ENCODE peak calls at places on chromosome 7, in eight cellular contexts. E, Y, D, I, T, R, H and Q are unnamed samples.

GRCh38 chr7:106896268-106896667 is 31.2 kb downstream of the PIK3CG start:
- DNase-seq in E (no peak), Y (no peak), D (no peak), I (no peak), T (no peak), R (no peak), H (no peak), Q (no peak)

GRCh38 chr7:70098905-70099672 is 500.8 kb downstream of the AUTS2 start:
- DNase-seq in E (no peak), Y (no peak), D (no peak), I (no peak), T (no peak), R (no peak), H (no peak), Q (peak)

GRCh38 chr7:17663056-17663675 is 277.1 kb downstream of the SNX13 start:
- DNase-seq in E (no peak), Y (peak), D (peak), I (no peak), T (no peak), R (no peak), H (no peak), Q (no peak)

GRCh38 chr7:20327047-20327446 is 3.7 kb upstream of the ITGB8 start:
- DNase-seq in E (no peak), Y (peak), D (no peak), I (no peak), T (no peak), R (no peak), H (no peak), Q (no peak)

GRCh38 chr7:50690541-50691011 is 92.1 kb downstream of the GRB10 start:
- DNase-seq in E (no peak), Y (no peak), D (no peak), I (no peak), T (no peak), R (no peak), H (no peak), Q (no peak)

GRCh38 chr7:82468435-82468834 is 24.9 kb upstream of the CACNA2D1 start:
- DNase-seq in E (no peak), Y (no peak), D (no peak), I (no peak), T (no peak), R (no peak), H (no peak), Q (no peak)

GRCh38 chr7:85191383-85191782 is 4.5 kb upstream of the SEMA3D start:
- DNase-seq in E (no peak), Y (peak), D (no peak), I (no peak), T (no peak), R (no peak), H (no peak), Q (peak)

GRCh38 chr7:131072505-131073091 is 255.1 kb upstream of the MKLN1 start:
- DNase-seq in E (no peak), Y (no peak), D (no peak), I (no peak), T (no peak), R (no peak), H (no peak), Q (no peak)

GRCh38 chr7:40072268-40072667 is 62.2 kb downstream of the MPLKIP start:
- DNase-seq in E (no peak), Y (no peak), D (no peak), I (no peak), T (no peak), R (no peak), H (no peak), Q (no peak)

GRCh38 chr7:140035400-140036223 is 27.1 kb downstream of the PARP12 start:
- DNase-seq in E (no peak), Y (peak), D (no peak), I (no peak), T (no peak), R (no peak), H (no peak), Q (no peak)